ENCODE peak calls at places on chromosome 15, in four cellular contexts. L is coronary artery, A is foreskin fibroblast, H is astrocyte of the cerebellum. J is an unnamed sample.

GRCh38 chr15:99729920-99730319 is 3.3 kb downstream of the LYSMD4 start:
- DNase-seq in A (peak; percentile 58), L (no peak), H (no peak), J (no peak)

GRCh38 chr15:51879555-51879954 is 50.1 kb downstream of the TMOD3 start:
- DNase-seq in H (no peak), A (peak; percentile 10), L (no peak), J (no peak)

GRCh38 chr15:62444104-62445027 is 279.3 kb upstream of the C2CD4B start:
- DNase-seq in A (peak; percentile 96), L (no peak), H (peak; percentile 95), J (peak; percentile 93)

GRCh38 chr15:64685230-64685886 is 90.0 kb downstream of the RBPMS2 start:
- DNase-seq in L (no peak), A (no peak), H (no peak), J (no peak)

GRCh38 chr15:39886418-39886817 is 33.6 kb downstream of the GPR176 start:
- DNase-seq in H (no peak), A (no peak), L (no peak), J (no peak)

GRCh38 chr15:94230886-94231727 is at the start of gene MCTP2:
- DNase-seq in H (peak; percentile 12), A (no peak), L (peak; percentile 78), J (peak; percentile 62)

GRCh38 chr15:95016511-95017219 is 785.3 kb downstream of the MCTP2 start:
- DNase-seq in L (no peak), H (no peak), A (peak; percentile 7), J (no peak)

GRCh38 chr15:62791694-62792093 is 250.9 kb upstream of the TPM1 start:
- DNase-seq in A (no peak), H (no peak), L (no peak), J (no peak)

GRCh38 chr15:31046759-31047359 is 54.7 kb downstream of the TRPM1 start:
- DNase-seq in A (no peak), H (no peak), L (no peak), J (no peak)

GRCh38 chr15:85906028-85906427 is 111.3 kb upstream of the KLHL25 start:
- DNase-seq in H (no peak), A (no peak), L (no peak), J (no peak)

GRCh38 chr15:40053234-40054055 is 14.5 kb upstream of the SRP14 start:
- DNase-seq in L (peak; percentile 60), H (no peak), A (no peak), J (no peak)

GRCh38 chr15:89822951-89823701 is 8.5 kb upstream of the ANPEP start:
- DNase-seq in A (peak; percentile 76), L (no peak), H (no peak), J (no peak)

GRCh38 chr15:80999623-81000036 is 1.1 kb upstream of the TLNRD1 start:
- DNase-seq in A (no peak), H (no peak), L (no peak), J (no peak)

GRCh38 chr15:31273258-31273941 is 53.2 kb upstream of the KLF13 start:
- DNase-seq in A (no peak), L (peak; percentile 68), H (no peak), J (no peak)

GRCh38 chr15:74133703-74134386 is 3.5 kb downstream of the ISLR2 start:
- DNase-seq in L (no peak), A (no peak), H (no peak), J (no peak)

GRCh38 chr15:88267720-88268119 is 11.2 kb upstream of the NTRK3 start:
- DNase-seq in H (no peak), A (no peak), L (no peak), J (no peak)

GRCh38 chr15:33789141-33789540 is 179.2 kb upstream of the CHRM5 start:
- DNase-seq in H (no peak), L (no peak), A (peak; percentile 11), J (no peak)

GRCh38 chr15:83053151-83053550 is 13.9 kb downstream of the BTBD1 start:
- DNase-seq in L (no peak), A (peak; percentile 72), H (peak; percentile 47), J (peak; percentile 57)

GRCh38 chr15:68818671-68819450 is 1.8 kb downstream of the ANP32A start:
- DNase-seq in H (no peak), A (peak; percentile 33), L (no peak), J (no peak)

GRCh38 chr15:96415513-96416217 is 85.2 kb downstream of the NR2F2 start:
- DNase-seq in A (no peak), L (no peak), H (no peak), J (no peak)

GRCh38 chr15:99452728-99453643 is 112.8 kb upstream of the MEF2A start:
- DNase-seq in A (peak; percentile 35), H (peak; percentile 38), L (peak; percentile 86), J (no peak)

GRCh38 chr15:80260566-80260965 is 8.6 kb upstream of the CTXND1 start:
- DNase-seq in H (no peak), L (no peak), A (no peak), J (no peak)

GRCh38 chr15:69997701-69998273 is 99.9 kb downstream of the TLE3 start:
- DNase-seq in H (peak; percentile 45), A (peak; percentile 6), L (no peak), J (no peak)

GRCh38 chr15:70095387-70096214 is 2.1 kb downstream of the TLE3 start:
- DNase-seq in H (no peak), A (no peak), L (no peak), J (no peak)

GRCh38 chr15:81645470-81645869 is 271.5 kb upstream of the TMC3 start:
- DNase-seq in A (no peak), L (no peak), H (no peak), J (no peak)

GRCh38 chr15:54131410-54131809 is 153.2 kb downstream of the UNC13C start:
- DNase-seq in L (no peak), A (no peak), H (no peak), J (no peak)

GRCh38 chr15:66114863-66115425 is 138.6 kb downstream of the MEGF11 start:
- DNase-seq in L (no peak), H (no peak), A (no peak), J (no peak)

GRCh38 chr15:77004189-77004588 is 9.3 kb downstream of the PSTPIP1 start:
- DNase-seq in A (no peak), L (no peak), H (no peak), J (no peak)

GRCh38 chr15:67788986-67789385 is 36.3 kb upstream of the SKOR1 start:
- DNase-seq in L (no peak), H (no peak), A (no peak), J (no peak)

GRCh38 chr15:63918317-63918672 is 84.5 kb upstream of the HERC1 start:
- DNase-seq in A (no peak), L (no peak), H (no peak), J (no peak)

GRCh38 chr15:31478781-31479221 is 152.2 kb downstream of the KLF13 start:
- DNase-seq in L (peak; percentile 58), A (no peak), H (no peak), J (no peak)

GRCh38 chr15:88015228-88015860 is 241.2 kb downstream of the NTRK3 start:
- DNase-seq in H (no peak), A (no peak), L (no peak), J (no peak)

DNA sequence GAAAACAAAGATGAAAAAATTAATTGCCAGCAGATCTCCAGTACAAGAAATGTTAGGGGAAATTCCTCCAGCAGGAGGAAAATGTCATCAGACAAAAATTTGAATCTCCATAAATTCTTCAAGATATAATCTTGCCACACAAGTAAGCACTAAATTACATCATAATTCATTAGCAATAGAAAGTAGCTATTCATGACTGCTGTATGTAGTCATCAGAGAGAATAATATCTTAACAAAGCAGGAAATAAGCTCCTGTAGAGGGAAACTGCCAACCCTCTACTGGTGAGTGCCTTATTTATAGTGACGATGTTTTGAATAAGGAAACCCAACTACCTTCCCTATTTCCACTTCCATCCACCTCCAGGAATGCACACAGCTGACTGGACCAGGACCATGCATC is 15.8 kb upstream of the SLC27A2 start:
- DNase-seq in A (peak; percentile 44), H (no peak), L (no peak), J (peak; percentile 60)
- TF ChIP-seq CTCF in A (no peak), H (no peak), L (no peak), J (no peak)

DNA sequence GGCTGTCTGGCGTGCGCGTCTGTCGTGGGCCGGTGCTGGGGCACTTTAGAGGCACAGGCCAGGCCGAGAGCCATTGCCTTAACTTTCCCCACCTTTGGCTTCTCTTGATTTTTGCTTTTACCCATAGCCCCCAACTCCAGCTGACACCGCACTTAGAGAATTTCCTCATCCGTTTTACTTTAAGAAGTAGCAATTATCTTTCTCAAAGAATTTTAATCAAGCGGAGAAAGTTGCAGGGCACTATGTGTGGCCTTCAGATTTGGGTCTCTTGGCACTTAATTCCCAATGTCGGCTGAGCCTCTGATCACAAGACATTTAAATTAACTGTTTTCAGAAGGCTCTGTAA is 1.2 kb downstream of the ALDH1A3 start:
- DNase-seq in L (no peak), A (no peak), H (no peak), J (no peak)
- H3K4me3 ChIP-seq in L (no peak overlapping the region), A (no peak overlapping the region), H (peak overlapping the region; percentile 53), J (no peak overlapping the region)

DNA sequence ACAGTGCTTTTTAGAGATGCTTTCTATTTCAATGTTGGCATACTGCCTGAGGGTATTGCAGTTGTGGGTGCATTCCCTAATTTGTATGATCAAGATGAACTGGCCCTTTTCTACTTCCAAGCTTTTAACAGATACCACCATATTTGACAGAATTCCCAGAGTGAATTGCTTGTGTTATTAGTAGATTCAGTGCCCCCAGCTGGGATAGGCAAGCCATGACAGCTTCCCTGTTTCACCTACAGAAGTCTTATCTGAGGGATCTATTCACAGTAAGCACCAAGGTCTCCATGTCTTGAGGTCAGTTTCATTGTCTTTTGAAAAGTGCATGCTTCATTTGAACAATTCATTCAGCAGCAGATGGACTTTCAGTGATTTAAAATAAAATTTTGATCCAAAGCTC is 68.8 kb upstream of the GOLGA6B start:
- DNase-seq in H (peak; percentile 9), A (no peak), L (no peak), J (no peak)
- TF ChIP-seq CTCF in H (peak; percentile 40), A (peak; percentile 27), L (no peak), J (peak; percentile 28)

DNA sequence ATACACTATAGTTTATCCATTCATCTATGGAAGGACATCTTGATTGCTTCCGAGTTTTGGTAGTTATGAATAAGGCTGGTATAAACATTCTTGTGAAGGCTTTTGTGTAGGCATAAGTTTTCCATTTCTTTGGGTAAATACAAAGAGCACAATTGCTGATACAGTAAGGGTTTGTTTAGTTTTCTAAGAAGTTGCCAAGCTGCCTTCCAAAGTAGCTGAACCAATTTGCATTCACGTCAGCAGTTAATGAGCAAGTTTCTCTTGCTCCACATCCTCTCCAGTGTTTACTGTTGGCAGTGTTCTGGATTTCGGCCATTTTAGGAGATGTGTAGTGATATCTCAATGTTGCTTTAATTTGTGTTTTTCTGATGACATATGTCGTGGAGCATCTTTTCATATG is 34.2 kb downstream of the GABRA5 start:
- DNase-seq in A (no peak), H (no peak), L (no peak), J (no peak)
- H3K4me3 ChIP-seq in A (no peak overlapping the region), H (no peak overlapping the region), L (no peak overlapping the region), J (no peak overlapping the region)